ENCODE peak calls at places on chromosomes 4 and X, in five cellular contexts. R is dorsolateral prefrontal cortex, Y is IMR-90, T is fibroblast of the aortic adventitia, A is fibroblast of pulmonary artery. Z is an unnamed sample.
A peak's percentile ranks its signal among the peaks of the same experiment; 100 is the strongest.

GRCh38 chr4:75633846-75634245 is 3.5 kb upstream of the CDKL2 start:
- DNase-seq in R (no peak), Y (peak; percentile 40), T (peak; percentile 59), A (peak; percentile 29), Z (peak; percentile 67)

GRCh38 chr4:145108128-145108527 is 10.0 kb downstream of the ABCE1 start:
- DNase-seq in R (no peak), Y (no peak), T (no peak), A (no peak), Z (no peak)

GRCh38 chr4:79016878-79017277 is 77.6 kb upstream of the PAQR3 start:
- DNase-seq in R (no peak), Y (no peak), T (no peak), A (no peak), Z (no peak)

GRCh38 chrX:49001521-49002090 is 458 bp downstream of the GRIPAP1 start:
- DNase-seq in R (no peak), Y (peak; percentile 36), T (peak; percentile 38), A (peak; percentile 47), Z (peak; percentile 27)

GRCh38 chr4:122379239-122379638 is 428 bp downstream of the ADAD1 start:
- DNase-seq in R (no peak), Y (no peak), T (no peak), A (no peak), Z (no peak)

GRCh38 chrX:45771114-45771513 is 570.4 kb upstream of the DIPK2B start:
- DNase-seq in R (no peak), Y (peak; percentile 96), T (peak; percentile 90), A (peak; percentile 86), Z (peak; percentile 91)

GRCh38 chrX:23898412-23898959 is 9.3 kb downstream of the APOO start:
- DNase-seq in R (no peak), Y (peak; percentile 64), T (peak; percentile 44), A (peak; percentile 57), Z (peak; percentile 50)

GRCh38 chrX:99242001-99242400 is 1168.1 kb downstream of the PCDH19 start:
- DNase-seq in R (no peak), Y (no peak), T (no peak), A (no peak), Z (no peak)

GRCh38 chrX:148552775-148553174 is 52.4 kb downstream of the AFF2 start:
- DNase-seq in R (no peak), Y (no peak), T (no peak), A (no peak), Z (no peak)
- TF ChIP-seq CTCF in R (no peak), Y (peak; percentile 6), T (peak; percentile 45), A (peak; percentile 22), Z (peak; percentile 24)

GRCh38 chr4:3485882-3486555 is 22.9 kb downstream of the DOK7 start:
- DNase-seq in R (no peak), Y (no peak), T (no peak), A (no peak), Z (no peak)
- H3K4me3 ChIP-seq in R (no peak overlapping the region), Y (no peak overlapping the region), T (no peak overlapping the region), A (no peak overlapping the region), Z (no peak overlapping the region)

GRCh38 chr4:2437475-2438215 is 18.9 kb downstream of the CFAP99 start:
- DNase-seq in R (no peak), Y (no peak), T (no peak), A (no peak), Z (no peak)

GRCh38 chr4:2434420-2434819 is 15.7 kb downstream of the CFAP99 start:
- DNase-seq in R (no peak), Y (no peak), T (no peak), A (no peak), Z (no peak)

GRCh38 chr4:2436761-2437474 is 18.2 kb downstream of the CFAP99 start:
- DNase-seq in R (no peak), Y (no peak), T (no peak), A (no peak), Z (no peak)

GRCh38 chr4:2433609-2434350 is 15.0 kb downstream of the CFAP99 start:
- DNase-seq in R (peak; percentile 47), Y (no peak), T (no peak), A (no peak), Z (no peak)

DNA sequence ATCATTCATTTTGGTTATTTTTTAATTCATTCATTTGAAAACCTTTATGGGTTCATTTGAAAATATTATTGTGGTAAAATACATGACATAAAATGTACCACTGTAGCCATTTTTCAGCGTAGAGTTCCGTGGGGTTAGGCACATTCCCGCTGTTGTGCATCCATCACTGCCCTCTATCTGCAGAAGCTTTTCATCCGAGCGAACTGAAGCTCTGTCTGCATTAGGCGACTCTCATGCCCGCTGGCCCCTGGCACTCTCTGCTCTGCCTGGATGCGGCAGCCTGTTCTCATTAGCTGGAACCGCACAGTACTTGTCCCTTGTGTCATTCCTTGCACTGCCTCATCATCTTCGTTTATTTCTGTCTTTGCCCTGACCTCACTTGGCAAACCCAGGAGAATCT is 17.5 kb downstream of the CFAP99 start:
- DNase-seq in R (peak; percentile 67), Y (no peak), T (no peak), A (peak; percentile 16), Z (no peak)
- TF ChIP-seq CTCF in R (peak; percentile 53), Y (no peak), T (peak; percentile 28), A (peak; percentile 27), Z (peak; percentile 32)

GRCh38 chr4:48114396-48114795 is 19.7 kb downstream of the TXK start:
- DNase-seq in R (no peak), Y (no peak), T (no peak), A (no peak), Z (no peak)
- H3K4me3 ChIP-seq in R (no peak overlapping the region), Y (no peak overlapping the region), T (no peak overlapping the region), A (no peak overlapping the region), Z (no peak overlapping the region)

DNA sequence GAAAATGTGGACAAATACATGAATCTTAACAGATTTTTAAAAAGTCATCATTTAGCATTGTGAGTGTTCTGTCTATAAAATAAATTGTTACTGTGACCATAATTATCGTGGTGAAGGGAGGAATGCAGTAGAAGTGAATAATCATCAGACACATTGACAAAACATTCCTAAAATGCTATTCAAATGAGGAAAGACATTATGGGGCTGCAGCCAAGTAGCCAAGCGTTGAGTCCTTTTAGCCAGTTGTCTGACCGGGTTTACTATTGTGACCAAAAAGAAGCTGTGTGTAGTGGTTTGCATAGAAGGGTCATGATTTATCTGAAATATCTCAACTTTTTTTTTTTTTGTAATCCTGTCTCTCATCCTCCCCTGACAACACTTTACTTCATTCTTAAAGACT is 19.5 kb downstream of the WWC2 start:
- DNase-seq in R (no peak), Y (peak; percentile 87), T (peak; percentile 87), A (peak; percentile 83), Z (peak; percentile 86)
- TF ChIP-seq CTCF in R (no peak), Y (no peak), T (no peak), A (no peak), Z (no peak)

GRCh38 chr4:88818650-88819470 is 121.2 kb upstream of the NAP1L5 start:
- DNase-seq in R (peak; percentile 30), Y (peak; percentile 59), T (peak; percentile 74), A (peak; percentile 70), Z (peak; percentile 63)
- H3K4me3 ChIP-seq in R (no peak overlapping the region), Y (no peak overlapping the region), T (no peak overlapping the region), A (no peak overlapping the region), Z (no peak overlapping the region)